ENCODE peak calls at places on chromosomes 3 and 15, in eight cellular contexts. Y is GM19239, Z is smooth muscle cell of the brain vasculature, A is NAMALWA, X is esophagus muscularis mucosa, I is kidney tubule cell, L is left cardiac atrium, C is iris pigment epithelial cell. R is an unnamed sample.

GRCh38 chr3:169628567-169628966 is 34.9 kb downstream of the MECOM start:
- DNase-seq in X (no peak), L (no peak), I (peak), Y (no peak), A (no peak), C (no peak), Z (no peak), R (no peak)

GRCh38 chr3:177465243-177465642 is 268.0 kb upstream of the TBL1XR1 start:
- DNase-seq in Z (no peak), A (no peak), C (no peak), L (no peak), X (no peak), Y (no peak), I (no peak), R (no peak)

GRCh38 chr3:50365080-50365841 is 5.9 kb upstream of the TMEM115 start:
- DNase-seq in C (peak), A (peak), Z (no peak), X (peak), I (peak), Y (peak), L (peak), R (peak)

GRCh38 chr3:131174752-131175151 is 148.1 kb downstream of the NEK11 start:
- DNase-seq in X (no peak), Y (peak), A (peak), C (peak), I (peak), Z (no peak), L (no peak), R (peak)

GRCh38 chr15:80556694-80557367 is 138.3 kb upstream of the ABHD17C start:
- DNase-seq in A (no peak), Z (no peak), X (peak), Y (no peak), C (no peak), I (no peak), L (no peak), R (no peak)

GRCh38 chr3:16072420-16073110 is 101.9 kb upstream of the GALNT15 start:
- DNase-seq in A (no peak), Z (no peak), I (no peak), Y (no peak), L (no peak), C (peak), X (no peak), R (peak)

GRCh38 chr3:6717026-6717943 is 143.6 kb upstream of the GRM7 start:
- DNase-seq in A (no peak), Z (no peak), I (peak), Y (peak), C (no peak), L (no peak), X (no peak), R (no peak)

GRCh38 chr15:80072285-80072684 is 12.8 kb downstream of the ZFAND6 start:
- DNase-seq in X (no peak), Z (peak), C (peak), Y (peak), A (peak), I (peak), L (no peak), R (peak)

GRCh38 chr3:15271785-15272381 is 60.5 kb downstream of the SH3BP5 start:
- DNase-seq in C (no peak), Z (no peak), X (no peak), L (peak), I (no peak), A (no peak), Y (peak), R (no peak)